ENCODE peak calls at places on chromosome 15, in five cellular contexts. D, J, Z, I and F are unnamed samples.

GRCh38 chr15:86663304-86663703 is 583.6 kb downstream of the AGBL1 start:
- DNase-seq in D (no peak), J (no peak), Z (no peak), I (no peak), F (no peak)

GRCh38 chr15:39461536-39462140 is 119.2 kb upstream of the THBS1 start:
- DNase-seq in D (no peak), J (no peak), Z (no peak), I (no peak), F (no peak)

GRCh38 chr15:77531191-77532000 is 101.3 kb downstream of the LINGO1 start:
- DNase-seq in D (no peak), J (no peak), Z (no peak), I (no peak), F (no peak)

GRCh38 chr15:40894689-40895308 is 549 bp downstream of the VPS18 start:
- DNase-seq in D (no peak), J (peak), Z (peak), I (no peak), F (peak)

GRCh38 chr15:42131826-42132806 is 24.3 kb downstream of the PLA2G4F start:
- DNase-seq in D (no peak), J (no peak), Z (no peak), I (no peak), F (no peak)

GRCh38 chr15:94524565-94524964 is 293.2 kb downstream of the MCTP2 start:
- DNase-seq in D (no peak), J (no peak), Z (no peak), I (no peak), F (peak)

GRCh38 chr15:39788800-39789565 is 6.3 kb upstream of the FSIP1 start:
- DNase-seq in D (no peak), J (no peak), Z (no peak), I (no peak), F (no peak)

GRCh38 chr15:90959894-90960293 is 5.2 kb downstream of the RCCD1 start:
- DNase-seq in D (no peak), J (no peak), Z (no peak), I (no peak), F (no peak)

GRCh38 chr15:25727116-25727515 is 136.0 kb downstream of the ATP10A start:
- DNase-seq in D (no peak), J (no peak), Z (no peak), I (no peak), F (no peak)

GRCh38 chr15:89673162-89673506 is 6.0 kb downstream of the PLIN1 start:
- DNase-seq in D (no peak), J (peak), Z (peak), I (no peak), F (peak)

DNA sequence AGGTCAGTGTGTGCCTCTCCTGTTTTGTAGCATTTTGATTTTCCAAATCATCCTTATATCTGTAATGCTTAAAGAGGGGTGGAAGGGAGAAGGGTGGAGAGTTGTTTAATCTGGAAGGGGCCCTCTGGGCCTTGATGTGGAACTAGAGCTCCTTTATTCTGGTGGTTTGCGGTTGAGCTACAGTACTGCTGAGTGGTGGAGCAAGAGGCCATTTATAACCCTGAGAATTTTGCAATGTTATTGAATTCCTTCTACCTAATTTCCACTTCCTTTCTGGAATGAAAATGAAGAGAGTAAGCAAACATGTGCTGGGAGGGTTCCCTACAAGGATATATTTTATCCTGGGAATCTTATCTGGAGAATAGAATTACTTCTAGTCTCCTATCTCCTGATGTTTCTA is 35.3 kb upstream of the TUBGCP5 start:
- DNase-seq in D (no peak), J (no peak), Z (no peak), I (no peak), F (no peak)
- TF ChIP-seq SIN3A in D (no peak), J (no peak), Z (no peak), I (no peak), F (no peak)

GRCh38 chr15:49620658-49621326 is at the start of the genes DTWD1 and FAM227B:
- DNase-seq in D (peak), J (peak), Z (peak), I (peak), F (peak)
- TF ChIP-seq POLR2A in D (peak), J (peak), Z (peak), I (peak), F (peak)

DNA sequence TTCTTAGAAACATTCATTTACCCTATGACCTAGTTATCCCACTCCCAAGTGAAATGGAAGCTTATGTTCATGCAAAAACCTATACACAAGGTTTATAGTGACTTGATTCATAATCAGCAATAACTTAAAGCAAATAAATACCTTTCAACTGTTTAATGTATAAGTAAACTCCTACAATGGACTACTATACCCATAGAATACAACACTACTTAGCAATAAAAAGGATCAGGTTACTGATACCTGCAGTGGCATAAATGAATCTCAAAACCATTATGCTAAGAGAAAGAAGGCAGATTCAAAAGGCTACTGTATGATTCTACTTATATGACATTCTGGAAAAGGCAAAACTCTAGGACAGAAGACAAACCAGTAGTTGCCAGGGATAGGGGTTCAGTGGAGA is 8.3 kb upstream of the POLR2M start:
- DNase-seq in D (no peak), J (no peak), Z (no peak), I (no peak), F (no peak)
- TF ChIP-seq SIN3A in D (no peak), J (no peak), Z (no peak), I (no peak), F (no peak)

GRCh38 chr15:101568304-101568703 is 78.8 kb upstream of the PCSK6 start:
- DNase-seq in D (no peak), J (no peak), Z (no peak), I (no peak), F (no peak)

GRCh38 chr15:101567089-101567488 is 77.6 kb upstream of the PCSK6 start:
- DNase-seq in D (no peak), J (no peak), Z (no peak), I (no peak), F (no peak)

GRCh38 chr15:101570238-101570637 is 80.7 kb upstream of the PCSK6 start:
- DNase-seq in D (no peak), J (no peak), Z (no peak), I (no peak), F (no peak)

GRCh38 chr15:101565377-101565776 is 75.9 kb upstream of the PCSK6 start:
- DNase-seq in D (no peak), J (no peak), Z (no peak), I (no peak), F (no peak)

GRCh38 chr15:101568821-101569555 is 79.5 kb upstream of the PCSK6 start:
- DNase-seq in D (no peak), J (no peak), Z (no peak), I (no peak), F (no peak)
- TF ChIP-seq POLR2A in D (no peak), J (no peak), Z (no peak), I (no peak), F (no peak)

GRCh38 chr15:51641490-51642135 is 19.0 kb upstream of the DMXL2 start:
- DNase-seq in D (no peak), J (no peak), Z (no peak), I (no peak), F (no peak)

GRCh38 chr15:51649659-51650521 is 27.3 kb upstream of the DMXL2 start:
- DNase-seq in D (no peak), J (peak), Z (peak), I (peak), F (peak)

GRCh38 chr15:51642696-51643095 is 20.1 kb upstream of the DMXL2 start:
- DNase-seq in D (no peak), J (no peak), Z (no peak), I (no peak), F (no peak)

GRCh38 chr15:51652084-51652668 is 29.1 kb upstream of the SCG3 start:
- DNase-seq in D (no peak), J (peak), Z (no peak), I (no peak), F (no peak)

DNA sequence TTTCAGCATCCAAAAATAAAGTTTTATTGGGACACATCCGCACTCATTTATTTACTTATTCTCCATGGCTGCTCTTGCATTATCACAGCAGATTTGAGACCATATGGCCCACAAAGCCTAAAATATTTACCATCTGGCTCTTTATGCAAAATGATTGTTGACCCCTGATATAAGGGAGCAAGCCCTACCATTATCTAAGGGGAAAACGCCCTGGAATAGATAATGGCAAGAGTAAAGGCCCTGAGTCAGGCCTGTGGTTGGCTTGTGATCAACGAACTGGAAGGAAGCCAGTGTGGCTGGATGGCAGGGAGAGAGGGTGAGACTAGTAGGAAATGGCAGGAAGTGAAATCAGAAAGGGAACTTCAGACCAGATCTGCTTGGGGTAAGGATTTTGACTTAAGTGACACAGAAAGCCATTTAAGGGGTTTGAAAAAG is 24.6 kb upstream of the DMXL2 start:
- DNase-seq in D (no peak), J (peak), Z (no peak), I (no peak), F (no peak)
- TF ChIP-seq SIN3A in D (no peak), J (no peak), Z (no peak), I (no peak), F (no peak)